ENCODE peak calls at places on chromosomes 2 and 18, in four cellular contexts. W is Calu3, H is astrocyte, F is coronary artery. J is an unnamed sample.

GRCh38 chr18:46001892-46002291 is 34.8 kb upstream of the EPG5 start:
- DNase-seq in W (no peak), H (no peak), F (no peak), J (no peak)

GRCh38 chr18:79697976-79698375 is 18.4 kb downstream of the CTDP1 start:
- DNase-seq in W (no peak), H (no peak), F (no peak), J (no peak)

GRCh38 chr2:38462121-38462634 is 85.1 kb upstream of the ATL2 start:
- DNase-seq in W (peak), H (peak), F (no peak), J (no peak)

GRCh38 chr2:65300134-65300771 is 72.6 kb downstream of the ACTR2 start:
- DNase-seq in W (no peak), H (peak), F (peak), J (peak)

GRCh38 chr18:3492166-3492565 is 42.2 kb downstream of the TGIF1 start:
- DNase-seq in W (no peak), H (no peak), F (no peak), J (no peak)

GRCh38 chr18:78629426-78629825 is 350.2 kb upstream of the SALL3 start:
- DNase-seq in W (no peak), H (no peak), F (no peak), J (no peak)

GRCh38 chr2:43223412-43224040 is 2.9 kb downstream of the ZFP36L2 start:
- DNase-seq in W (no peak), H (peak), F (no peak), J (no peak)

GRCh38 chr18:77108001-77108692 is 24.4 kb downstream of the MBP start:
- DNase-seq in W (no peak), H (peak), F (no peak), J (peak)

GRCh38 chr18:45542043-45542442 is 73.2 kb upstream of the SLC14A2 start:
- DNase-seq in W (no peak), H (no peak), F (no peak), J (no peak)

GRCh38 chr18:45197526-45197970 is 417.7 kb upstream of the SLC14A2 start:
- DNase-seq in W (no peak), H (peak), F (no peak), J (no peak)

GRCh38 chr2:48711343-48711742 is 44.2 kb downstream of the LHCGR start:
- DNase-seq in W (no peak), H (no peak), F (no peak), J (no peak)

GRCh38 chr18:9559253-9559652 is 55.1 kb downstream of the PPP4R1 start:
- DNase-seq in W (no peak), H (no peak), F (no peak), J (no peak)

GRCh38 chr2:148640767-148641166 is 3.8 kb upstream of the EPC2 start:
- DNase-seq in W (no peak), H (no peak), F (no peak), J (no peak)

GRCh38 chr2:54572262-54572635 is 116.1 kb downstream of the SPTBN1 start:
- DNase-seq in W (peak), H (peak), F (no peak), J (no peak)

GRCh38 chr18:50377061-50377798 is 2.4 kb downstream of the SKA1 start:
- DNase-seq in W (no peak), H (no peak), F (no peak), J (no peak)

GRCh38 chr18:8348051-8348450 is 261.2 kb upstream of the RAB12 start:
- DNase-seq in W (no peak), H (no peak), F (peak), J (no peak)

GRCh38 chr18:25147878-25148488 is 204.0 kb downstream of the ZNF521 start:
- DNase-seq in W (no peak), H (no peak), F (no peak), J (no peak)

GRCh38 chr2:229425573-229425972 is 154.5 kb upstream of the PID1 start:
- DNase-seq in W (no peak), H (no peak), F (no peak), J (no peak)

GRCh38 chr18:36265035-36265434 is 32.5 kb upstream of the FHOD3 start:
- DNase-seq in W (no peak), H (peak), F (no peak), J (no peak)

GRCh38 chr2:119333360-119333759 is 33.3 kb downstream of the C2orf76 start:
- DNase-seq in W (no peak), H (no peak), F (no peak), J (no peak)

GRCh38 chr2:233830111-233830760 is 24.1 kb downstream of the HJURP start:
- DNase-seq in W (no peak), H (no peak), F (peak), J (no peak)

GRCh38 chr2:15747698-15748471 is 156.2 kb downstream of the DDX1 start:
- DNase-seq in W (no peak), H (no peak), F (peak), J (no peak)

GRCh38 chr2:232349546-232349945 is 29.0 kb upstream of the ALPP start:
- DNase-seq in W (no peak), H (no peak), F (no peak), J (no peak)

GRCh38 chr2:32357545-32358482 is 991 bp downstream of the BIRC6 start:
- DNase-seq in W (peak), H (peak), F (peak), J (no peak)

GRCh38 chr18:49081511-49082146 is 130.9 kb upstream of the SMAD7 start:
- DNase-seq in W (no peak), H (no peak), F (no peak), J (no peak)

GRCh38 chr18:60585670-60586069 is 213.1 kb upstream of the MC4R start:
- DNase-seq in W (no peak), H (no peak), F (no peak), J (no peak)

GRCh38 chr2:36492216-36492945 is 105.6 kb downstream of the FEZ2 start:
- DNase-seq in W (no peak), H (peak), F (no peak), J (no peak)

GRCh38 chr18:79395761-79396404 is at the start of gene NFATC1:
- DNase-seq in W (peak), H (peak), F (peak), J (peak)

GRCh38 chr2:120691410-120691809 is 44.3 kb upstream of the GLI2 start:
- DNase-seq in W (no peak), H (no peak), F (no peak), J (no peak)

GRCh38 chr2:84904717-84905174 is 710 bp upstream of the TMSB10 start:
- DNase-seq in W (peak), H (peak), F (peak), J (peak)

GRCh38 chr2:229775614-229776313 is 61.4 kb upstream of the DNER start:
- DNase-seq in W (no peak), H (no peak), F (no peak), J (no peak)

GRCh38 chr2:235414422-235414821 is 79.4 kb upstream of the AGAP1 start:
- DNase-seq in W (no peak), H (no peak), F (no peak), J (no peak)

GRCh38 chr2:70111752-70112591 is 24.7 kb downstream of the PCBP1 start:
- DNase-seq in W (no peak), H (peak), F (no peak), J (no peak)

GRCh38 chr2:215880970-215881369 is 132.4 kb downstream of the MREG start:
- DNase-seq in W (no peak), H (no peak), F (no peak), J (no peak)

GRCh38 chr18:76380791-76381405 is 114.1 kb downstream of the ZNF516 start:
- DNase-seq in W (no peak), H (no peak), F (no peak), J (no peak)

GRCh38 chr2:231212329-231212845 is 14.0 kb downstream of the ARMC9 start:
- DNase-seq in W (peak), H (peak), F (no peak), J (no peak)

GRCh38 chr2:66771359-66771978 is 336.5 kb downstream of the MEIS1 start:
- DNase-seq in W (no peak), H (peak), F (no peak), J (no peak)

GRCh38 chr2:66775730-66776422 is 341.0 kb downstream of the MEIS1 start:
- DNase-seq in W (no peak), H (no peak), F (no peak), J (no peak)

DNA sequence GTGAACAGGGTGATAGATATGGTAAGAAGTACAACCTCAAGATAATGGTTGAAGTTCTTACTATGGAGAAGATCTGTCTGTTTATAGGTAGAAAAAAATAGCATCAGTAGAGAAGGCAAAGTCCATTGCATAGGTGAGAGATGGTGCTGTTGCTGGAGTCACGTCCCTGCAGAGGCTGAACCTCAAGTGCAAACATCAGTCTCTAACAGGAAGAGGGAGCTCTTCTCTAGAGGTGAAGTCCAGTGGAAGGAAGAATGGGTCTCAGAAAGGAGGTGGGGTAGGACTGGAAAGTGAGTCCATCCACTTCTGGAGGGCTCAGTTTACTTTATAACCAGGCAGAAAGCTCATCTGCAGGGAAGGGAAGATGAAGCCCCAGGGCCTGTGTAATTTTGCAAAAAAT is 337.7 kb downstream of the MEIS1 start:
- DNase-seq in W (no peak), H (no peak), F (no peak), J (no peak)
- TF ChIP-seq CTCF in W (no peak), H (no peak), F (no peak), J (no peak)

GRCh38 chr2:126858013-126858412 is 40.7 kb upstream of the TEX51 start:
- DNase-seq in W (no peak), H (no peak), F (peak), J (no peak)

GRCh38 chr2:126860395-126860794 is 38.3 kb upstream of the TEX51 start:
- DNase-seq in W (no peak), H (no peak), F (peak), J (peak)

GRCh38 chr2:126858991-126859390 is 39.7 kb upstream of the TEX51 start:
- DNase-seq in W (no peak), H (no peak), F (peak), J (peak)

GRCh38 chr2:126858436-126858835 is 40.3 kb upstream of the TEX51 start:
- DNase-seq in W (no peak), H (no peak), F (no peak), J (peak)

DNA sequence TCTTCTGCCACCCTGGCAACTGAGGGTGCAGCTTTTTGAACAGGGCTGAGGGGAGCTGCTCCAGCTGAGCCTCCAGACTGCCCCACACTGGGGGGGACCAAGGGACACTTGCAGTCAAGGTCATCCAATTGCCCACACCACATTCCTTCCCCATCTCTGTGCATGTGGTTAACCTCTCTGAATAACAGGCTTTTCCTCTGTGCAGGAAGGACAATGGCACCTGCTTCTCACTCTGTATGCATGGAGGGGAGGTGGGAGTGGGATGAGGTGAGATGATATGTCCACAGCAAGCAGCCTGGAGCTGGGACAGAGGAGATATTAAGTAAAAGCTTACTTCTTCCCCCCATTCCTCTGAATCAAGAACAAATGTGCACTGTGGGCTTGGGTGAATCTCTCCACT is 39.1 kb upstream of the TEX51 start:
- DNase-seq in W (no peak), H (no peak), F (peak), J (peak)
- TF ChIP-seq CTCF in W (no peak), H (no peak), F (no peak), J (no peak)

GRCh38 chr2:165698621-165698946 is 95.5 kb downstream of the GALNT3 start:
- DNase-seq in W (peak), H (peak), F (no peak), J (peak)
- TF ChIP-seq CTCF in W (no peak), H (peak), F (no peak), J (peak)

GRCh38 chr2:75560022-75560767 is 544 bp downstream of the EVA1A start:
- DNase-seq in W (peak), H (peak), F (no peak), J (no peak)
- TF ChIP-seq CTCF in W (no peak), H (peak), F (no peak), J (no peak)

GRCh38 chr2:86249843-86250402 is 50.7 kb downstream of the MRPL35 start:
- DNase-seq in W (no peak), H (no peak), F (no peak), J (no peak)
- TF ChIP-seq CTCF in W (no peak), H (no peak), F (no peak), J (no peak)

GRCh38 chr2:238839428-238839827 is 8.5 kb upstream of the TWIST2 start:
- DNase-seq in W (no peak), H (no peak), F (no peak), J (no peak)
- TF ChIP-seq CTCF in W (no peak), H (no peak), F (no peak), J (no peak)

GRCh38 chr2:45707661-45708060 is 56.2 kb downstream of the PRKCE start:
- DNase-seq in W (no peak), H (no peak), F (no peak), J (no peak)

GRCh38 chr2:45708501-45708900 is 57.0 kb downstream of the PRKCE start:
- DNase-seq in W (no peak), H (no peak), F (no peak), J (no peak)

GRCh38 chr2:45711224-45711623 is 59.7 kb downstream of the PRKCE start:
- DNase-seq in W (no peak), H (no peak), F (no peak), J (no peak)

GRCh38 chr2:45710468-45710867 is 59.0 kb downstream of the PRKCE start:
- DNase-seq in W (no peak), H (no peak), F (no peak), J (no peak)

GRCh38 chr2:45709137-45709536 is 57.7 kb downstream of the PRKCE start:
- DNase-seq in W (no peak), H (no peak), F (no peak), J (no peak)
- TF ChIP-seq CTCF in W (no peak), H (no peak), F (no peak), J (no peak)

DNA sequence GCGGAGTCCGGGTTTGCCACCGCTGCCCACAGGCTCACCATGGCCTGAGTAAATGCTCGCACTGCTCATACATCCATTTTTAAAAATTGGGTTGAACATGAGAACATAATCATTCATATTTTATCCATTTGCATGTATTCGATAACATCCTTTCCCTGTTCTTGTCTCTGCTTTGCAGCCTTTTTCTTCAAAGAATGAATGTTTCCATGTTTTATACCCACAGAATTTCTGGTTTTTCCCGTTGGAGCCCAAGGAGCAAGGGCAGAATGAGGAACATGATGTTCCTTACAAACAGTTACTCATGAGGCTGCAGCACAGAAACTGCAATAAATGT is 146.5 kb downstream of the CCDC74A start:
- DNase-seq in W (no peak), H (no peak), F (no peak), J (no peak)
- TF ChIP-seq CTCF in W (no peak), H (no peak), F (no peak), J (no peak)

J was measured in right atrium auricular region.